ENCODE peak calls at places on chromosome 4, in five cellular contexts. P is stimulated activated CD4-positive, alpha-beta T cell treated with anti-CD3 and anti-CD28 coated beads, Interleukin-4, amount 100 ng/mL, for 24 hours; B is mucosa of descending colon; H is HT-29; L is HFFc6. Z is an unnamed sample.

GRCh38 chr4:169311643-169312365 is 41.0 kb upstream of the SH3RF1 start:
- DNase-seq in H (peak; percentile 26), B (no peak), L (peak; percentile 38), P (no peak), Z (peak; percentile 51)

GRCh38 chr4:99856166-99856565 is 38.1 kb downstream of the LAMTOR3 start:
- DNase-seq in L (peak; percentile 15), H (no peak), B (no peak), P (peak; percentile 29), Z (peak; percentile 23)

GRCh38 chr4:47383829-47384427 is 79.6 kb downstream of the COMMD8 start:
- DNase-seq in H (peak; percentile 37), P (no peak), L (peak; percentile 40), B (no peak), Z (peak; percentile 57)

GRCh38 chr4:143641406-143641805 is 59.1 kb downstream of the FREM3 start:
- DNase-seq in H (no peak), B (no peak), L (no peak), P (no peak), Z (no peak)

GRCh38 chr4:76951333-76952033 is 1.9 kb downstream of the SEPTIN11 start:
- DNase-seq in B (no peak), P (no peak), L (no peak), H (no peak), Z (no peak)

GRCh38 chr4:26839534-26839951 is 21.1 kb upstream of the STIM2 start:
- DNase-seq in B (no peak), H (no peak), P (no peak), L (no peak), Z (peak; percentile 28)

GRCh38 chr4:84529169-84529751 is 30.2 kb upstream of the NKX6-1 start:
- DNase-seq in L (peak; percentile 9), P (no peak), H (peak; percentile 55), B (no peak), Z (peak; percentile 10)

GRCh38 chr4:130432289-130432688 is 1336.3 kb downstream of the C4orf33 start:
- DNase-seq in L (no peak), B (no peak), P (no peak), H (no peak), Z (no peak)

GRCh38 chr4:147596976-147597375 is 20.2 kb upstream of the TMEM184C start:
- DNase-seq in L (peak; percentile 82), B (no peak), H (peak; percentile 20), P (no peak), Z (peak; percentile 66)

GRCh38 chr4:125828316-125828715 is 513.6 kb downstream of the FAT4 start:
- DNase-seq in P (no peak), B (no peak), L (no peak), H (no peak), Z (no peak)

GRCh38 chr4:173478136-173478860 is 51.7 kb downstream of the HAND2 start:
- DNase-seq in H (no peak), P (no peak), L (no peak), B (no peak), Z (no peak)

GRCh38 chr4:98663226-98664006 is 5.0 kb upstream of the TSPAN5 start:
- DNase-seq in L (no peak), H (no peak), P (peak; percentile 81), B (no peak), Z (no peak)

GRCh38 chr4:113979973-113980615 is 647 bp upstream of the ARSJ start:
- DNase-seq in B (no peak), L (no peak), H (peak; percentile 36), P (no peak), Z (no peak)

GRCh38 chr4:168724960-168725359 is 228.1 kb downstream of the PALLD start:
- DNase-seq in B (no peak), L (peak; percentile 66), P (no peak), H (no peak), Z (no peak)

GRCh38 chr4:89549907-89550306 is 242.3 kb upstream of the GPRIN3 start:
- DNase-seq in L (no peak), P (no peak), H (peak; percentile 18), B (no peak), Z (no peak)

GRCh38 chr4:102042843-102043802 is 252.6 kb downstream of the BANK1 start:
- DNase-seq in P (no peak), B (no peak), H (peak; percentile 22), L (no peak), Z (no peak)

GRCh38 chr4:55661398-55662056 is 25.4 kb upstream of the NMU start:
- DNase-seq in B (no peak), H (no peak), L (no peak), P (no peak), Z (no peak)

GRCh38 chr4:33959519-33959918 is 2284.8 kb downstream of the ARAP2 start:
- DNase-seq in L (peak; percentile 55), B (no peak), P (no peak), H (no peak), Z (no peak)

GRCh38 chr4:26909369-26909768 is 48.7 kb downstream of the STIM2 start:
- DNase-seq in L (no peak), P (no peak), B (no peak), H (no peak), Z (no peak)

GRCh38 chr4:149836546-149836945 is 20.9 kb upstream of the IQCM start:
- DNase-seq in P (no peak), L (peak; percentile 20), H (no peak), B (no peak), Z (peak; percentile 18)

GRCh38 chr4:23324291-23324690 is 565.6 kb downstream of the PPARGC1A start:
- DNase-seq in P (no peak), L (no peak), B (no peak), H (no peak), Z (no peak)

GRCh38 chr4:107035711-107036601 is at the start of gene DKK2:
- DNase-seq in P (no peak), L (no peak), H (no peak), B (peak; percentile 41), Z (peak; percentile 18)

GRCh38 chr4:55318541-55319129 is 27.4 kb upstream of the SRD5A3 start:
- DNase-seq in H (no peak), P (peak; percentile 18), B (no peak), L (no peak), Z (no peak)

Z was measured in AG08396.